ENCODE peak calls at places on chromosomes 12 and 14, in seven cellular contexts. J, X, D, O, B, Q and U are unnamed samples.

GRCh38 chr14:71175491-71175890 is 268.2 kb downstream of the PCNX1 start:
- DNase-seq in O (no peak), Q (peak; percentile 13), B (no peak), D (no peak), J (no peak), X (no peak), U (no peak)

GRCh38 chr12:124281309-124281708 is 13.6 kb upstream of the RFLNA start:
- DNase-seq in O (no peak), J (no peak), B (no peak), Q (no peak), D (no peak), X (no peak), U (no peak)

GRCh38 chr12:108783446-108783845 is 52.1 kb upstream of the CORO1C start:
- DNase-seq in B (no peak), J (no peak), O (no peak), X (no peak), Q (no peak), D (no peak), U (no peak)

GRCh38 chr12:69097619-69098368 is 141.6 kb upstream of the CPSF6 start:
- DNase-seq in Q (peak; percentile 33), D (peak; percentile 60), X (peak; percentile 33), O (peak; percentile 10), J (no peak), B (no peak), U (no peak)

GRCh38 chr14:100994757-100995156 is 91.2 kb upstream of the RTL1 start:
- DNase-seq in O (no peak), D (no peak), Q (no peak), X (peak; percentile 41), J (no peak), B (no peak), U (no peak)

GRCh38 chr12:14896477-14897184 is 11.0 kb upstream of the MGP start:
- DNase-seq in J (peak; percentile 55), B (no peak), X (no peak), Q (peak; percentile 66), O (no peak), D (peak; percentile 32), U (no peak)

GRCh38 chr12:132408001-132408400 is 78.6 kb upstream of the GALNT9 start:
- DNase-seq in B (no peak), D (no peak), J (no peak), Q (no peak), X (no peak), O (no peak), U (no peak)

GRCh38 chr14:97402279-97402678 is 605.1 kb downstream of the VRK1 start:
- DNase-seq in X (no peak), B (no peak), O (no peak), Q (no peak), D (no peak), J (no peak), U (no peak)

GRCh38 chr14:98234208-98234607 is 1037.8 kb downstream of the BCL11B start:
- DNase-seq in O (no peak), B (no peak), Q (peak; percentile 59), J (no peak), X (no peak), D (peak; percentile 54), U (no peak)

GRCh38 chr12:103495783-103496456 is at the start of gene C12orf42:
- DNase-seq in B (no peak), X (peak; percentile 43), J (peak; percentile 21), Q (peak; percentile 64), O (peak; percentile 3), D (no peak), U (no peak)

GRCh38 chr12:60072911-60073310 is 477.1 kb downstream of the SLC16A7 start:
- DNase-seq in J (peak; percentile 65), B (no peak), D (peak; percentile 54), Q (no peak), X (peak; percentile 53), O (no peak), U (peak; percentile 28)

GRCh38 chr14:24312736-24313507 is 1.6 kb downstream of the LTB4R start:
- DNase-seq in O (no peak), J (no peak), Q (peak; percentile 32), B (no peak), X (peak; percentile 64), D (no peak), U (no peak)

GRCh38 chr12:97640826-97641225 is 178.2 kb downstream of the RMST start:
- DNase-seq in X (no peak), Q (peak; percentile 5), D (no peak), J (no peak), B (no peak), O (no peak), U (no peak)

GRCh38 chr14:37903561-37904191 is 304.0 kb upstream of the SSTR1 start:
- DNase-seq in O (peak; percentile 29), J (peak; percentile 53), X (peak; percentile 80), Q (peak; percentile 51), D (peak; percentile 60), B (no peak), U (no peak)

GRCh38 chr12:20463920-20464524 is 95.7 kb downstream of the PDE3A start:
- DNase-seq in B (no peak), O (no peak), Q (no peak), J (peak; percentile 25), X (peak; percentile 30), D (peak; percentile 26), U (no peak)

GRCh38 chr12:41663487-41664258 is 475.6 kb downstream of the PDZRN4 start:
- DNase-seq in B (no peak), O (peak; percentile 1), X (peak; percentile 27), D (peak; percentile 22), J (no peak), Q (no peak), U (peak; percentile 1)

GRCh38 chr12:57208946-57209282 is 7.7 kb upstream of the NXPH4 start:
- DNase-seq in J (no peak), D (no peak), O (no peak), Q (no peak), B (no peak), X (no peak), U (no peak)

GRCh38 chr12:54175130-54175963 is 13.4 kb downstream of the SMUG1 start:
- DNase-seq in B (no peak), X (no peak), D (no peak), O (no peak), Q (no peak), J (no peak), U (no peak)

GRCh38 chr14:79161576-79161975 is 991.4 kb downstream of the NRXN3 start:
- DNase-seq in O (peak; percentile 26), Q (no peak), X (peak; percentile 4), D (peak; percentile 49), J (peak; percentile 42), B (no peak), U (no peak)

GRCh38 chr12:78703820-78704525 is 160.6 kb upstream of the SYT1 start:
- DNase-seq in O (peak; percentile 61), X (peak; percentile 96), B (no peak), D (peak; percentile 85), Q (peak; percentile 50), J (peak; percentile 95), U (peak; percentile 91)

GRCh38 chr12:123973552-123974341 is 732 bp downstream of the ZNF664 start:
- DNase-seq in O (no peak), D (no peak), B (peak; percentile 18), Q (peak; percentile 31), X (peak; percentile 49), J (no peak), U (no peak)

GRCh38 chr12:5210179-5210917 is 166.7 kb downstream of the KCNA5 start:
- DNase-seq in Q (no peak), B (no peak), D (no peak), J (no peak), X (no peak), O (no peak), U (no peak)

GRCh38 chr12:114669501-114670256 is 14.3 kb downstream of the TBX3 start:
- DNase-seq in J (no peak), X (peak; percentile 87), O (no peak), D (peak; percentile 70), B (no peak), Q (no peak), U (no peak)

GRCh38 chr14:34722723-34723545 is 8.5 kb upstream of the CFL2 start:
- DNase-seq in O (peak; percentile 39), B (no peak), X (peak; percentile 70), D (peak; percentile 70), Q (peak; percentile 42), J (peak; percentile 69), U (no peak)

GRCh38 chr12:95435355-95435754 is 38.6 kb upstream of the METAP2 start:
- DNase-seq in J (no peak), Q (no peak), B (no peak), D (no peak), O (no peak), X (no peak), U (no peak)

GRCh38 chr12:12586879-12587675 is 24.4 kb upstream of the DUSP16 start:
- DNase-seq in J (no peak), B (no peak), Q (no peak), X (no peak), O (no peak), D (no peak), U (no peak)

GRCh38 chr12:131126662-131127173 is 173.0 kb downstream of the ADGRD1 start:
- DNase-seq in Q (no peak), X (no peak), J (no peak), B (no peak), O (no peak), D (no peak), U (no peak)

GRCh38 chr12:46219892-46220655 is 48.8 kb downstream of the SLC38A1 start:
- DNase-seq in D (peak; percentile 73), Q (peak; percentile 63), O (peak; percentile 24), J (peak; percentile 65), B (peak; percentile 50), X (peak; percentile 99), U (peak; percentile 53)

GRCh38 chr12:121610239-121611149 is 15.8 kb upstream of the ORAI1 start:
- DNase-seq in Q (no peak), B (no peak), X (peak; percentile 37), D (no peak), J (peak; percentile 36), O (no peak), U (no peak)

GRCh38 chr14:79809849-79810612 is 401.3 kb downstream of the DIO2 start:
- DNase-seq in B (no peak), J (peak; percentile 54), O (no peak), D (no peak), Q (no peak), X (peak; percentile 5), U (no peak)

GRCh38 chr14:103146141-103146709 is 23.0 kb downstream of the TNFAIP2 start:
- DNase-seq in X (no peak), Q (no peak), O (no peak), D (no peak), B (no peak), J (no peak), U (no peak)